ENCODE peak calls at places on chromosomes 12 and 14, in four cellular contexts. V is K562, T is GM12878, U is HepG2. F is an unnamed sample.

GRCh38 chr12:65885312-65885711 is 61.0 kb downstream of the HMGA2 start:
- DNase-seq in V (no peak), T (no peak), U (no peak), F (no peak)

GRCh38 chr14:90970167-90970600 is 90.3 kb downstream of the RPS6KA5 start:
- DNase-seq in V (no peak), T (no peak), U (no peak), F (no peak)

GRCh38 chr14:54603362-54603761 is 36.4 kb downstream of the SAMD4A start:
- DNase-seq in V (no peak), T (no peak), U (no peak), F (no peak)

GRCh38 chr12:27179399-27180214 is 64.5 kb upstream of the STK38L start:
- DNase-seq in V (no peak), T (peak; percentile 96), U (peak; percentile 25), F (peak; percentile 60)

GRCh38 chr12:58703911-58704310 is 216.4 kb downstream of the LRIG3 start:
- DNase-seq in V (no peak), T (no peak), U (no peak), F (no peak)

GRCh38 chr12:6337958-6338406 is 3.9 kb downstream of the TNFRSF1A start:
- DNase-seq in V (no peak), T (no peak), U (peak; percentile 30), F (peak; percentile 83)

GRCh38 chr12:104381721-104382480 is 74.8 kb upstream of the CHST11 start:
- DNase-seq in V (peak; percentile 79), T (peak; percentile 44), U (peak; percentile 48), F (peak; percentile 82)

GRCh38 chr14:69632154-69632553 is 20.8 kb downstream of the SUSD6 start:
- DNase-seq in V (no peak), T (no peak), U (no peak), F (no peak)

GRCh38 chr14:70982204-70982603 is 74.9 kb downstream of the PCNX1 start:
- DNase-seq in V (no peak), T (no peak), U (no peak), F (no peak)

GRCh38 chr12:85658236-85658635 is 178.0 kb downstream of the RASSF9 start:
- DNase-seq in V (no peak), T (no peak), U (no peak), F (no peak)

DNA sequence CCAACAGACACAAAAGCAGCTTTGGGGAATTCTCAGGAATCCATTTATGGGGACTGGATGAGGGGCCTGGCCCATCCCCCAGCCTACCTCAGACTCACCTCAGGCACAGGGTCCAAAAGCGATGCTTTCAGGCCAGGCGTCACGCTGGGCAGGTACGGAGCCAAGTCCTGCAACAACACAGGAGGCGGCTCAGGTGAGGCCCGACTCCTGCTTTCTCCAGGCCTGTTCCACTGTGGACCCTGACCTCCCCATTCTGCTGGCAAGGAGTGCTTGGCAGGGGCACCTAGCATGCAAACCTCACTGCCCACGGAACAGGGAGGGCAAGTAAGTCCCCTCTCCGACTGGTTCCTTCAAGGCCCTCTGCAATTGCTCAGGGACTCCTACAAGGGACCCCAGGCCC is 28.6 kb upstream of the RAB35 start:
- DNase-seq in V (no peak), T (no peak), U (no peak), F (no peak)
- TF ChIP-seq BHLHE40 in V (no peak), T (no peak), U (no peak), F (no peak)

GRCh38 chr14:89848165-89848564 is 106.4 kb downstream of the EFCAB11 start:
- DNase-seq in V (no peak), T (no peak), U (no peak), F (no peak)

GRCh38 chr14:89853976-89854693 is 100.4 kb downstream of the EFCAB11 start:
- DNase-seq in V (no peak), T (no peak), U (no peak), F (no peak)

GRCh38 chr14:89849931-89850330 is 104.6 kb downstream of the EFCAB11 start:
- DNase-seq in V (no peak), T (no peak), U (no peak), F (no peak)

GRCh38 chr14:89855961-89856360 is 98.6 kb downstream of the EFCAB11 start:
- DNase-seq in V (no peak), T (no peak), U (no peak), F (no peak)

GRCh38 chr14:89851031-89851430 is 103.5 kb downstream of the EFCAB11 start:
- DNase-seq in V (no peak), T (no peak), U (no peak), F (no peak)
- TF ChIP-seq KDM1A in V (no peak), T (no peak), U (no peak), F (no peak)

GRCh38 chr12:113422929-113423669 is 919 bp downstream of the SDSL start:
- DNase-seq in V (no peak), T (no peak), U (no peak), F (no peak)

GRCh38 chr12:113420996-113421595 is 1.1 kb upstream of the SDSL start:
- DNase-seq in V (no peak), T (no peak), U (peak; percentile 13), F (no peak)

GRCh38 chr12:113425960-113426453 is 3.8 kb downstream of the SDSL start:
- DNase-seq in V (no peak), T (peak; percentile 25), U (no peak), F (no peak)

GRCh38 chr12:113424915-113425823 is 3.0 kb downstream of the SDSL start:
- DNase-seq in V (peak; percentile 69), T (no peak), U (peak; percentile 16), F (peak; percentile 76)

DNA sequence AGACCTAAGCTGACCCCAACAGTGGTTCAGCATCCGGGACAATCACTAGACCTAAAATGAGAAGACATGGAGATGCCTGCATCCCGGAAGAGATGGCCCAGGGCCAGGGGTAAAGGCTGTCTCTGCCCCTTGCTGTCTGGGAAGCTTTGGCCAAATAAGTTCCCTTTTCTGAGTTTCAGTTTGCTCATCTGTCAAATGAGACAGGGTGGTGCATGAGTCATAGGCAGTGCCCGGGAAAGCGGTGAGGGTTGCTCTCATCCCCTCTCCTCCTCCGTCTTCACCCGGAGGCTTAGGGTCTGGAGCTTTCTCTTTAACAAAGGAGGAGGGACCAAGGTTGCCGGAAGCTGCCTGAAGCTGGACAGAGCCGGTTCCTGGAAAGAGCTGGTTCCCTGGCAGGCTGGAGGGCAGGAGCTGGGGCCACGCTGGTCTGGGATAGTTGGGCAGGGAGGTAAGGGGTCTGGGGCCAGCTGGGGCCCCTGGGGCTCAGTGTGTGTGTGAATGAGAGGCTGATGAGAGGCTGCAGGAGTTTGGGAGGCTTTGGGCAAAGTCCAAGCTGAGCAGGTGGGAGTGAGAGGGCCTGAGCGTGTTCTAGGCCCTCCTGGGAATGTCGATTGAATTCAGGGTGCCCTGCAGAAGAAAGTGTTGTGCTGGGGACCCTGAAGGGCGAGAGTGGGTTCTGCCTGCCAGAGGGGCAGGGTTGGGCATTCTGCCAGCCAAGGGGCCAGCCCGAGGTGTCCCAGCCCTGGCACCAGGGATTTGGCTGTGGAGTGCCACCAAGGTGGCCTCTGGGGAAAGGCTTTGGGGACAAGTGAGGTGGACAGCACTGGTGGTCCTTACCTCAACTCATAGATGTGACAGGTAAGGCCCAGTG is at the start of gene SDSL:
- DNase-seq in V (peak; percentile 81), T (peak; percentile 76), U (peak; percentile 48), F (peak; percentile 80)
- H3K4me3 ChIP-seq in V (peak within 1 kb of the TSS; percentile 55), T (peak within 1 kb of the TSS; percentile 63), U (peak within 1 kb of the TSS; percentile 65), F (peak within 1 kb of the TSS; percentile 62)

GRCh38 chr14:101017209-101017608 is 113.7 kb upstream of the RTL1 start:
- DNase-seq in V (no peak), T (no peak), U (no peak), F (no peak)
- TF ChIP-seq BHLHE40 in V (no peak), T (no peak), U (no peak), F (no peak)

GRCh38 chr12:30795410-30795659 is 40.6 kb upstream of the CAPRIN2 start:
- DNase-seq in V (no peak), T (no peak), U (no peak), F (no peak)

GRCh38 chr12:30796508-30796780 is 41.7 kb upstream of the CAPRIN2 start:
- DNase-seq in V (peak; percentile 36), T (no peak), U (no peak), F (peak; percentile 39)

GRCh38 chr12:30795660-30796507 is 41.1 kb upstream of the CAPRIN2 start:
- DNase-seq in V (peak; percentile 66), T (no peak), U (peak; percentile 48), F (peak; percentile 69)

GRCh38 chr12:30794020-30794419 is 39.3 kb upstream of the CAPRIN2 start:
- DNase-seq in V (no peak), T (no peak), U (no peak), F (no peak)

GRCh38 chr12:30794591-30795409 is 40.0 kb upstream of the CAPRIN2 start:
- DNase-seq in V (peak; percentile 43), T (no peak), U (peak; percentile 67), F (peak; percentile 86)
- TF ChIP-seq KDM1A in V (no peak), T (no peak), U (no peak), F (no peak)

GRCh38 chr14:104138891-104139459 is 588 bp downstream of the KIF26A start:
- DNase-seq in V (no peak), T (no peak), U (no peak), F (no peak)
- H3K4me3 ChIP-seq in V (no peak overlapping the region), T (no peak overlapping the region), U (no peak overlapping the region), F (peak overlapping the region; percentile 55)

DNA sequence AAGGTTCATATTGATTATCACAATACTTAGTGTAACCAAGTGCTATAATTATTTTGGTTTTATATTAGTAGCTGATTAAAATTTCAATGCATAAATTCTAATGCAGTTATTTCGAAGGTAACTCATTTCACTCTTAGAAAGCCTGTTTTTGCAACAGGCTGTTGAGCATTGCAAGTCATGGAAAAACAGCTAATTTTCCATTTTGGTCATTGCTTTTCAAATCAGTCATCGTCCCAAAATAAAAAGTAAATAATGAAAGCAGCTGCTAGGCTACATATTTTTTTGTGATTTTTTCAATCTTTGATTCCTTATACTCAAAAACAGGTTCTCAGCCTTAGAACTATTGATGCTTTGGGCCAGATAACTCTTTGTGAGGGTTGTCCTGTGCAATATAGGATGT is 22.9 kb downstream of the VEZT start:
- DNase-seq in V (no peak), T (no peak), U (no peak), F (no peak)
- TF ChIP-seq BHLHE40 in V (no peak), T (no peak), U (no peak), F (no peak)

DNA sequence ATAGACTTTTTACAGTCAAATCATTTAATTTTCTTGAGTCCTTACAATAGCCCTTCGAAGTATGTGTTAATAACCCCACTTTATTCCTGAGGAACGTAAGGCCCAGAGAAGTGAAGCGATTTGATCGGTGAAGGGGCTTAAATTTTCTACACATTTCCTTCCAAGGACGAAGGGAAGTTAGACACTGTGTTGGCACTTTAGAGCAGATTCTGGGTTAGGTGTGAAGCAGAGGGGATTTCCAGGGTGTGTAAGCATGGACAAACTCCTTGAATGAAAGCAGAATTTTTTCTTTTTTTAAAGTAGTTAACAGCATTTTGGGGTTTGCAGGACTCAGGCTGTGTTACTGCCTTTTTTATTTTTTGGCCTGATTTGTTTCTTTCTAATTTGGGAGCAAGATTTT is 38.9 kb downstream of the PRORP start:
- DNase-seq in V (no peak), T (no peak), U (no peak), F (peak; percentile 12)
- TF ChIP-seq KDM1A in V (no peak), T (no peak), U (no peak), F (no peak)

F was measured in A549.